ENCODE peak calls at places on chromosomes 12 and 14, in nine cellular contexts. K is neuronal stem cell, Y is caudate nucleus, O is aorta, F is left ventricle myocardium inferior, J is IMR-90, B is WERI-Rb-1, S is heart right ventricle, C is cardiac muscle cell. M is an unnamed sample.

GRCh38 chr12:131067993-131068942 is 114.6 kb downstream of the ADGRD1 start:
- DNase-seq in K (no peak), Y (no peak), O (peak; percentile 41), F (peak; percentile 12), J (no peak), B (no peak), S (peak; percentile 6), C (no peak), M (no peak)

GRCh38 chr12:101238806-101239329 is 28.8 kb upstream of the SLC5A8 start:
- DNase-seq in K (no peak), Y (no peak), O (no peak), F (no peak), J (no peak), B (no peak), S (peak; percentile 11), C (no peak), M (no peak)

GRCh38 chr12:31655208-31655607 is 4.3 kb upstream of the ETFBKMT start:
- DNase-seq in K (no peak), Y (no peak), O (no peak), F (no peak), J (no peak), B (no peak), S (no peak), C (peak; percentile 46), M (no peak)

GRCh38 chr12:68771223-68771925 is 25.4 kb downstream of the SLC35E3 start:
- DNase-seq in K (no peak), Y (no peak), O (no peak), F (no peak), J (no peak), B (no peak), S (no peak), C (no peak), M (no peak)

GRCh38 chr12:104154286-104154685 is 16.3 kb upstream of the NFYB start:
- DNase-seq in K (no peak), Y (no peak), O (no peak), F (no peak), J (no peak), B (no peak), S (no peak), C (no peak), M (no peak)

GRCh38 chr12:46385439-46385838 is 12.9 kb upstream of the SLC38A2 start:
- DNase-seq in K (no peak), Y (no peak), O (no peak), F (no peak), J (no peak), B (no peak), S (no peak), C (no peak), M (no peak)

GRCh38 chr12:113673524-113674238 is 202.0 kb upstream of the LHX5 start:
- DNase-seq in K (no peak), Y (no peak), O (no peak), F (no peak), J (no peak), B (peak; percentile 40), S (no peak), C (no peak), M (no peak)

GRCh38 chr12:4478933-4479332 is 33.3 kb upstream of the FGF6 start:
- DNase-seq in K (no peak), Y (no peak), O (no peak), F (no peak), J (no peak), B (no peak), S (no peak), C (no peak), M (no peak)

GRCh38 chr14:90681889-90682429 is 134.3 kb downstream of the TTC7B start:
- DNase-seq in K (no peak), Y (no peak), O (no peak), F (no peak), J (no peak), B (no peak), S (no peak), C (no peak), M (no peak)

GRCh38 chr12:1551496-1551895 is 42.9 kb downstream of the FBXL14 start:
- DNase-seq in K (no peak), Y (no peak), O (no peak), F (no peak), J (no peak), B (no peak), S (no peak), C (no peak), M (no peak)

GRCh38 chr12:4911316-4911994 is 1.8 kb downstream of the KCNA1 start:
- DNase-seq in K (no peak), Y (no peak), O (peak; percentile 74), F (no peak), J (no peak), B (no peak), S (no peak), C (no peak), M (no peak)

GRCh38 chr14:50971122-50971781 is 27.0 kb upstream of the PYGL start:
- DNase-seq in K (no peak), Y (no peak), O (no peak), F (no peak), J (no peak), B (no peak), S (no peak), C (no peak), M (no peak)

GRCh38 chr14:96349286-96350075 is 13.7 kb downstream of the ATG2B start:
- DNase-seq in K (no peak), Y (no peak), O (no peak), F (no peak), J (no peak), B (no peak), S (no peak), C (no peak), M (no peak)

GRCh38 chr14:70982204-70982603 is 74.9 kb downstream of the PCNX1 start:
- DNase-seq in K (no peak), Y (no peak), O (no peak), F (no peak), J (no peak), B (no peak), S (no peak), C (no peak), M (no peak)

GRCh38 chr14:103022669-103023044 is 34.7 kb downstream of the CDC42BPB start:
- DNase-seq in K (no peak), Y (no peak), O (peak; percentile 41), F (no peak), J (no peak), B (no peak), S (no peak), C (no peak), M (no peak)

GRCh38 chr12:109717390-109718357 is 4.0 kb downstream of the FAM222A start:
- DNase-seq in K (no peak), Y (no peak), O (peak; percentile 43), F (no peak), J (no peak), B (peak; percentile 91), S (no peak), C (no peak), M (no peak)
- H3K27ac ChIP-seq in K (peak overlapping the region; percentile 68), Y (peak overlapping the region; percentile 76), O (no peak overlapping the region), F (no peak overlapping the region), J (no peak overlapping the region), B (peak overlapping the region; percentile 90), S (no peak overlapping the region), C (no peak overlapping the region), M (no peak overlapping the region)

DNA sequence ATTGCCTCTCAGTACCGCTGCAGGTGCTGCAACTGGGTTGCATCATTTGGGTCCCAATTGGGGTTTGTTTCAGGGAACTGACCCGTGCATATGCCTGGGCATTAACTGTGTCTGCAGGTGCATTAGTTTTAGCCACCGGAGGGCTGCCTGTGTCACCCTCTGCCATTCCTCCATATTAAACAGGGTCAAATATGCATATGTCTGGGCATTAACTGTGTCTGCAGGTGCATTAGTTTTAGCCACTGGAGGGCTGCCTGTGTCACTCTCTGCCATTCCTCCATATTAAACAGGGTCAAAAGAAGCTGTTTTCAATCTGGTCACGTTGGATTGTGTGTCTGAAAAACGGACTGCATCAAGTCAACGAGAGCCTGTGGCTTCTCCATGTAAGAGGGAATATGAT is 1317.0 kb downstream of the TMEM121 start:
- DNase-seq in K (no peak), Y (no peak), O (no peak), F (no peak), J (no peak), B (no peak), S (no peak), C (no peak), M (no peak)
- H3K27ac ChIP-seq in K (no peak overlapping the region), Y (no peak overlapping the region), O (no peak overlapping the region), F (peak overlapping the region; percentile 86), J (no peak overlapping the region), B (no peak overlapping the region), S (no peak overlapping the region), C (no peak overlapping the region), M (peak overlapping the region; percentile 89)

GRCh38 chr14:34387974-34388533 is 74.0 kb downstream of the SPTSSA start:
- DNase-seq in K (no peak), Y (no peak), O (no peak), F (no peak), J (no peak), B (no peak), S (no peak), C (no peak), M (no peak)
- H3K27ac ChIP-seq in K (no peak overlapping the region), Y (no peak overlapping the region), O (no peak overlapping the region), F (no peak overlapping the region), J (no peak overlapping the region), B (no peak overlapping the region), S (no peak overlapping the region), C (no peak overlapping the region), M (no peak overlapping the region)

GRCh38 chr12:50213439-50213838 is 46.3 kb upstream of the CERS5 start:
- DNase-seq in K (no peak), Y (no peak), O (no peak), F (no peak), J (no peak), B (no peak), S (no peak), C (no peak), M (no peak)

GRCh38 chr12:50215033-50215432 is 47.9 kb upstream of the CERS5 start:
- DNase-seq in K (no peak), Y (no peak), O (no peak), F (no peak), J (peak; percentile 39), B (no peak), S (no peak), C (no peak), M (no peak)

GRCh38 chr12:50212071-50212467 is 44.9 kb upstream of the CERS5 start:
- DNase-seq in K (no peak), Y (no peak), O (no peak), F (no peak), J (no peak), B (no peak), S (no peak), C (no peak), M (no peak)

GRCh38 chr12:50214018-50214417 is 46.8 kb upstream of the CERS5 start:
- DNase-seq in K (no peak), Y (no peak), O (no peak), F (no peak), J (no peak), B (no peak), S (no peak), C (no peak), M (no peak)

DNA sequence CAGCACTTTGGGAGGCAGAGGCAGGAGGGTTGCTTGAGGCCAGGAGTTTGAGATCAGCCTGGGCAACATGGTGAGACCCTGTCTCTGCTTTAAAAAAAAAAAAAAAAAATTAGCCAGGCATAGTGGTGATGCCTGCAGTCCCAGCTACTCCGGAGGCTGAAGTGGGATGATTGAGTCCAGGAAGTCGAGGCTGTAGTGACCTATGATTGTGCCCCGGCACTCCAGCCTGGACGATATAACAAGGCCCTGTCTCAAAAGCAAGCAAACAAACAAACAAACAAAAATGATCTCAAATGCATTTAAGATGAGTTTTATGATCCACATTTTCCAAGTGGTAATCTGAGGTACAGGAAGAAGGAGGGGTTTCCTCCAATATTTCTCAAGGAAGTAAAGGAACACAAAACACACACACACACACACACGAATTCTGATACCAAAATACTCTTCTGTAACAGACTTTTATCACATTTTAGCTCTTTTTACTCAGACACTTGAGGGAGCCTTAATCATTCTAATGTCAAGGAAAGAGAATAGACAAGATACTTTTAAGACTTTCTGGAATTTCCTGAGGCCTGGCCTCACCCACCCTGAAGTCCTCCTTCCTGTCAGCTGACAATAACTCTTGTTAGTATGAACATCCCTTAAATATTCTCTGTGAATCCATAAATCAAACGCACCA is 44.4 kb upstream of the CERS5 start:
- DNase-seq in K (no peak), Y (no peak), O (no peak), F (no peak), J (no peak), B (no peak), S (no peak), C (no peak), M (no peak)
- H3K27ac ChIP-seq in K (no peak overlapping the region), Y (no peak overlapping the region), O (no peak overlapping the region), F (peak overlapping the region; percentile 80), J (no peak overlapping the region), B (no peak overlapping the region), S (peak overlapping the region; percentile 61), C (no peak overlapping the region), M (peak overlapping the region; percentile 79)